ENCODE peak calls at places on chromosomes 1 and 21, in five cellular contexts. One of them, this sample, is unnamed.
A peak's percentile ranks its signal among the peaks of the same experiment; 100 is the strongest.

GRCh38 chr1:44827197-44828002 is 15.7 kb downstream of the PTCH2 start:
- DNase-seq in tibial nerve: no peak
- DNase-seq in esophagus muscularis mucosa: no peak
- DNase-seq in A549: no peak
- DNase-seq in stomach: peak; percentile 53
- DNase-seq in this sample: no peak

GRCh38 chr1:81664341-81664740 is 136.4 kb upstream of the ADGRL2 start:
- DNase-seq in tibial nerve: no peak
- DNase-seq in esophagus muscularis mucosa: no peak
- DNase-seq in A549: no peak
- DNase-seq in stomach: no peak
- DNase-seq in this sample: no peak

GRCh38 chr1:217457016-217457415 is 173.9 kb downstream of the GPATCH2 start:
- DNase-seq in tibial nerve: no peak
- DNase-seq in esophagus muscularis mucosa: no peak
- DNase-seq in A549: no peak
- DNase-seq in stomach: no peak
- DNase-seq in this sample: no peak

GRCh38 chr1:7616076-7616833 is 154.8 kb upstream of the VAMP3 start:
- DNase-seq in tibial nerve: peak; percentile 22
- DNase-seq in esophagus muscularis mucosa: no peak
- DNase-seq in A549: peak; percentile 25
- DNase-seq in stomach: peak; percentile 52
- DNase-seq in this sample: peak; percentile 60

GRCh38 chr1:227788279-227789041 is 27.0 kb upstream of the PRSS38 start:
- DNase-seq in tibial nerve: no peak
- DNase-seq in esophagus muscularis mucosa: no peak
- DNase-seq in A549: peak; percentile 61
- DNase-seq in stomach: peak; percentile 43
- DNase-seq in this sample: peak; percentile 91

GRCh38 chr21:36035381-36035791 is 24.9 kb downstream of the SETD4 start:
- DNase-seq in tibial nerve: no peak
- DNase-seq in esophagus muscularis mucosa: no peak
- DNase-seq in A549: no peak
- DNase-seq in stomach: peak; percentile 32
- DNase-seq in this sample: no peak

GRCh38 chr1:155324717-155325595 is 4.3 kb downstream of the RUSC1 start:
- DNase-seq in tibial nerve: no peak
- DNase-seq in esophagus muscularis mucosa: no peak
- DNase-seq in A549: peak; percentile 88
- DNase-seq in stomach: peak; percentile 65
- DNase-seq in this sample: peak; percentile 86

GRCh38 chr1:38589036-38589435 is 270.5 kb downstream of the RRAGC start:
- DNase-seq in tibial nerve: no peak
- DNase-seq in esophagus muscularis mucosa: no peak
- DNase-seq in A549: no peak
- DNase-seq in stomach: peak; percentile 29
- DNase-seq in this sample: peak; percentile 56

GRCh38 chr21:17435565-17436543 is 77.0 kb upstream of the CXADR start:
- DNase-seq in tibial nerve: no peak
- DNase-seq in esophagus muscularis mucosa: no peak
- DNase-seq in A549: no peak
- DNase-seq in stomach: no peak
- DNase-seq in this sample: no peak

GRCh38 chr1:66938618-66939017 is 13.8 kb downstream of the MIER1 start:
- DNase-seq in tibial nerve: no peak
- DNase-seq in esophagus muscularis mucosa: no peak
- DNase-seq in A549: no peak
- DNase-seq in stomach: no peak
- DNase-seq in this sample: no peak

GRCh38 chr1:233410906-233411305 is 83.4 kb downstream of the MAP3K21 start:
- DNase-seq in tibial nerve: no peak
- DNase-seq in esophagus muscularis mucosa: no peak
- DNase-seq in A549: no peak
- DNase-seq in stomach: no peak
- DNase-seq in this sample: no peak

GRCh38 chr1:219401723-219402431 is 211.0 kb downstream of the ZC3H11B start:
- DNase-seq in tibial nerve: no peak
- DNase-seq in esophagus muscularis mucosa: no peak
- DNase-seq in A549: no peak
- DNase-seq in stomach: no peak
- DNase-seq in this sample: no peak

GRCh38 chr1:210384625-210385024 is 55.9 kb downstream of the HHAT start:
- DNase-seq in tibial nerve: no peak
- DNase-seq in esophagus muscularis mucosa: no peak
- DNase-seq in A549: no peak
- DNase-seq in stomach: no peak
- DNase-seq in this sample: no peak

GRCh38 chr1:210378721-210379120 is 50.0 kb downstream of the HHAT start:
- DNase-seq in tibial nerve: no peak
- DNase-seq in esophagus muscularis mucosa: no peak
- DNase-seq in A549: no peak
- DNase-seq in stomach: no peak
- DNase-seq in this sample: no peak

GRCh38 chr1:210377934-210378333 is 49.2 kb downstream of the HHAT start:
- DNase-seq in tibial nerve: no peak
- DNase-seq in esophagus muscularis mucosa: no peak
- DNase-seq in A549: no peak
- DNase-seq in stomach: no peak
- DNase-seq in this sample: no peak

GRCh38 chr1:210385228-210385627 is 56.5 kb downstream of the HHAT start:
- DNase-seq in tibial nerve: no peak
- DNase-seq in esophagus muscularis mucosa: no peak
- DNase-seq in A549: no peak
- DNase-seq in stomach: no peak
- DNase-seq in this sample: no peak

GRCh38 chr1:210381934-210382333 is 53.2 kb downstream of the HHAT start:
- DNase-seq in tibial nerve: no peak
- DNase-seq in esophagus muscularis mucosa: no peak
- DNase-seq in A549: no peak
- DNase-seq in stomach: no peak
- DNase-seq in this sample: no peak
- TF ChIP-seq EP300 in tibial nerve: no peak
- TF ChIP-seq EP300 in esophagus muscularis mucosa: no peak
- TF ChIP-seq EP300 in A549: no peak
- TF ChIP-seq EP300 in stomach: no peak
- TF ChIP-seq EP300 in this sample: no peak

DNA sequence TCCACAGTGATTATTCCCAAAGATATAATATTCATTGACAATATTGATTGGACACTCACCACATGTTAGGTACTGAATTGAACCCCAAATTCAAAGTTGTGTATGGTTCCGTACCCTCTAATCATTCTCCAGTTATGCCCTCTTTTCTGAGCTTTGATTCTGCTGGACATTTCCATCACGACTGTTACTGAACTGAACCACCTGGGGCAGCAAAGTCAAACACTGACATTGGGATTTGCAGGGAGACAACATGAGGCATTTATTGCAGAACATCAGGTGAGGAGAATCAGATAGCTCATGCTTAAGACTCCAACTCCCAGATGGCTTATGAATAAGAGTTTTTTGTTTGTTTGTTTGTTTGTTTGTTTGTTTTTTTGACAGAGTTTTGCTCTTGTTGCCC is 420.9 kb downstream of the DISC1 start:
- DNase-seq in tibial nerve: no peak
- DNase-seq in esophagus muscularis mucosa: no peak
- DNase-seq in A549: no peak
- DNase-seq in stomach: no peak
- DNase-seq in this sample: no peak
- TF ChIP-seq CTCF in tibial nerve: no peak
- TF ChIP-seq CTCF in esophagus muscularis mucosa: no peak
- TF ChIP-seq CTCF in A549: no peak
- TF ChIP-seq CTCF in stomach: no peak
- TF ChIP-seq CTCF in this sample: no peak

DNA sequence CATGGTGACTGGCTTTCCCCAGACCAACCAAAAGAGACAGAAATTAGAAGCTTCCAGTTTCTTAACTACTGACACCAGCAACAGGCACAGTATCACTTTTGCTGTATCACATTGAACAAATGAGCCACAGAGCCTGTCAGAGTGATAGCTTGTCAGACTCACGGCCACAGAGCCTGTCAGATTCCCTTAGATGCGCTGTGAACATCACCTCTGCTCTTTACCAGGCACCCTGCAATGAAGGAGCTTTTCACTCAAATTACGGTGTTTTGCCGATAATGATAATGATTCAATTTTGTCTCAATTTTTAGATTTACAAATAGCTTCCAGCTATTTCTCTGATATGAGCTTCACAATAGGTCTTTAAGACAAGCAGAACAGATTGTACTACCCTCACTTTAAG is 107.9 kb upstream of the GNG12 start:
- DNase-seq in tibial nerve: no peak
- DNase-seq in esophagus muscularis mucosa: peak; percentile 47
- DNase-seq in A549: no peak
- DNase-seq in stomach: no peak
- DNase-seq in this sample: no peak
- TF ChIP-seq EP300 in tibial nerve: no peak
- TF ChIP-seq EP300 in esophagus muscularis mucosa: no peak
- TF ChIP-seq EP300 in A549: no peak
- TF ChIP-seq EP300 in stomach: no peak
- TF ChIP-seq EP300 in this sample: no peak

DNA sequence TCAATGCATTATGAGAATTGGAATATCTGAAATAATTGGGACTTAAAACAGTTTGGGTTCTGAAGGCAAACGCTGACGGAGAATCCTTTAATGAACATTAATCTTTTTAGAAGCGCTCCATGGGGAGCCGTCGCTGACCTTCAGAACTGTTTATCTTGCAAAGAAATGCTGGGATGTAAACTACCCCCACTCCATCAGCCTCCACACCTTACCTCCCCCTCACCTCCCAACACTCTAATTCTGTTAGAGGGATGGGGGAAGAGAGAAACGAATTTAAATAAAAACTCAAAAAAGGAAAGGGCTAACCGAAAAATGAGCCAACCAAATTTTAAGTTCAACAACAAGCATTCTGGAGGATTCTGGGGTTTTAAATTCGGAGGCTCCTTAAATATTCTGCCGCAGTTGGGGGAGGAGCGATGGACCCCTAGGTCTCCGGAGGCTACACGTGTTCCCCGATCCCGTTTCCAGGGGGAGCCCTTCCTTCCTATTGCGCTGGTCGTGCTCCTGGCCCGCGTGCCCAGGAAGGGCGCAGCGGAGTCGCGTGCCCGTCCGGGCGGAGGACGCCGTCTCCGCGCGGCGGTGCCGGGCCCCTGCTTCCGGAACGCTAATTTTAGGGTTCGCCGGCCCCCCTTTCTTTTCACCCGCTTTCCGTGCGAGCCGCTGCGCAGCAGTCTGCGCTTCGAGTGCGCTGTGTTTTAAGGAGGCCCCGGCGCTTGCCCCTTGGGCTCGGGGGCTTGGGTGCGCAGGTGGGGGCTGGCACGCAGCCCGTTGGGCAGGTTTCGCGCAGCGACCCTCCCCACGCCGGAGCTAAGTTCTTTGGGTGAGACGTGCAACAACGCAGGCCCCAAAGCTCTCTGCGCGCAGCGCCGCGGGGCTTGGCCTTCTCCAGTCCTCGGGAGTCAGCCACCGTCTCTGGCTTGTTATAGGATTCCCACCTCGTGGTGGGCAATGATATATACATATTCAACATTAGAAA is 43.8 kb upstream of the DNAJC6 start:
- DNase-seq in tibial nerve: no peak
- DNase-seq in esophagus muscularis mucosa: peak; percentile 83
- DNase-seq in A549: no peak
- DNase-seq in stomach: peak; percentile 53
- DNase-seq in this sample: no peak
- TF ChIP-seq CTCF in tibial nerve: peak; percentile 23
- TF ChIP-seq CTCF in esophagus muscularis mucosa: peak; percentile 34
- TF ChIP-seq CTCF in A549: no peak
- TF ChIP-seq CTCF in stomach: peak; percentile 12
- TF ChIP-seq CTCF in this sample: no peak

GRCh38 chr1:199449221-199449620 is 578.3 kb upstream of the NR5A2 start:
- DNase-seq in tibial nerve: no peak
- DNase-seq in esophagus muscularis mucosa: no peak
- DNase-seq in A549: no peak
- DNase-seq in stomach: no peak
- DNase-seq in this sample: no peak
- TF ChIP-seq EP300 in tibial nerve: no peak
- TF ChIP-seq EP300 in esophagus muscularis mucosa: no peak
- TF ChIP-seq EP300 in A549: no peak
- TF ChIP-seq EP300 in stomach: no peak
- TF ChIP-seq EP300 in this sample: no peak

DNA sequence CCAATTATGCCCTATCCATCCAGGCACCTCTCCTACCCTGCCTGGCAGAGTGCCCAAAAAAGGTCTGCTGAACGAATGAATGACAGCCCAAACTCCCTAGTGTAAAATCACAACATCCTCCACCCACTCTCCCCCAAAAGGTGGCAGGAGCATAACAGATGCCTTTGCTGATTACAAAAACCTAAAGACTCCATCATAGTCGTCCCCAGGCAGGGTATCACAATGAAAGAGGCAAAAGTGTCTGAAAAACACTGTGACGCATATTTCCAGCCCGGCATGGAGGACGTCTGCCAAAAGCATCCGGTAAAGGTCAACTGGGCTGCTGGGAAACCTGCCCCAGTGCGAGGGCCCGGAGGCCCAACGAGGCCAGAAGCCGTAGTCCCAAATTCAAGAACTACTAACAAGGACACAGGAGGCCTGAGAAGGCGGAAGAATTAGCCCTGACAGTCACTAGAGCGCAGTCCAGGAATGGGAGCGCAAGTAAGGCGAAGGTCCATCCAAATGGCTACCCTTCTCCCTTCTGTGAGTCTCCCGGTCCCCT is 578 bp downstream of the SMIM12 start:
- DNase-seq in tibial nerve: no peak
- DNase-seq in esophagus muscularis mucosa: no peak
- DNase-seq in A549: peak; percentile 19
- DNase-seq in stomach: no peak
- DNase-seq in this sample: no peak
- TF ChIP-seq CTCF in tibial nerve: no peak
- TF ChIP-seq CTCF in esophagus muscularis mucosa: no peak
- TF ChIP-seq CTCF in A549: no peak
- TF ChIP-seq CTCF in stomach: no peak
- TF ChIP-seq CTCF in this sample: no peak

GRCh38 chr1:230145953-230146476 is 79.0 kb downstream of the GALNT2 start:
- DNase-seq in tibial nerve: no peak
- DNase-seq in esophagus muscularis mucosa: no peak
- DNase-seq in A549: no peak
- DNase-seq in stomach: no peak
- DNase-seq in this sample: no peak
- TF ChIP-seq EP300 in tibial nerve: no peak
- TF ChIP-seq EP300 in esophagus muscularis mucosa: no peak
- TF ChIP-seq EP300 in A549: no peak
- TF ChIP-seq EP300 in stomach: no peak
- TF ChIP-seq EP300 in this sample: no peak